ENCODE peak calls at places on chromosomes 7 and 10, in four cellular contexts. R is left colon, Q is neural progenitor cell, K is Ammon's horn. F is an unnamed sample.

GRCh38 chr7:123624527-123625183 is 23.0 kb downstream of the ASB15 start:
- DNase-seq in R (peak; percentile 41), Q (peak; percentile 64), K (peak; percentile 9), F (no peak)

GRCh38 chr10:36048236-36048635 is 406.1 kb upstream of the FZD8 start:
- DNase-seq in R (no peak), Q (no peak), K (no peak), F (no peak)

GRCh38 chr7:158416283-158416933 is 171.2 kb downstream of the PTPRN2 start:
- DNase-seq in R (no peak), Q (no peak), K (no peak), F (peak; percentile 25)

GRCh38 chr7:129363-130221 is 62.8 kb upstream of the FAM20C start:
- DNase-seq in R (no peak), Q (no peak), K (peak; percentile 70), F (peak; percentile 51)

GRCh38 chr7:95327356-95327755 is 3.0 kb upstream of the PON1 start:
- DNase-seq in R (no peak), Q (no peak), K (no peak), F (no peak)

GRCh38 chr10:49327036-49327813 is 28.3 kb downstream of the C10orf71 start:
- DNase-seq in R (no peak), Q (no peak), K (no peak), F (no peak)

GRCh38 chr10:79068562-79069324 is at the start of gene ZMIZ1:
- DNase-seq in R (peak; percentile 88), Q (peak; percentile 95), K (peak; percentile 88), F (peak; percentile 88)

GRCh38 chr7:27102578-27103442 is at the start of gene HOXA2:
- DNase-seq in R (peak; percentile 71), Q (peak; percentile 49), K (no peak), F (no peak)

GRCh38 chr7:99631311-99632109 is 14.8 kb downstream of the ZSCAN25 start:
- DNase-seq in R (peak; percentile 12), Q (peak; percentile 43), K (peak; percentile 34), F (peak; percentile 43)

GRCh38 chr10:110833234-110833940 is 38.3 kb upstream of the PDCD4 start:
- DNase-seq in R (no peak), Q (no peak), K (no peak), F (no peak)

GRCh38 chr10:105292236-105292635 is 651.1 kb downstream of the SORCS3 start:
- DNase-seq in R (no peak), Q (no peak), K (no peak), F (no peak)

GRCh38 chr10:71263376-71263775 is 51.0 kb downstream of the UNC5B start:
- DNase-seq in R (no peak), Q (peak; percentile 46), K (peak; percentile 67), F (peak; percentile 70)

GRCh38 chr7:2374401-2374800 is 19.8 kb downstream of the EIF3B start:
- DNase-seq in R (no peak), Q (no peak), K (no peak), F (no peak)

GRCh38 chr10:58956926-58957325 is 219.5 kb upstream of the PHYHIPL start:
- DNase-seq in R (no peak), Q (no peak), K (no peak), F (no peak)

GRCh38 chr10:127196227-127196954 is at the start of gene INSYN2A:
- DNase-seq in R (peak; percentile 38), Q (peak; percentile 85), K (peak; percentile 53), F (peak; percentile 75)

GRCh38 chr7:104509874-104510273 is 181.5 kb downstream of the LHFPL3 start:
- DNase-seq in R (no peak), Q (no peak), K (no peak), F (no peak)

GRCh38 chr10:15228426-15228825 is 59.9 kb upstream of the NMT2 start:
- DNase-seq in R (no peak), Q (no peak), K (no peak), F (no peak)

GRCh38 chr7:47581821-47582747 is at the start of gene TNS3:
- DNase-seq in R (peak; percentile 75), Q (peak; percentile 81), K (no peak), F (no peak)

GRCh38 chr7:27188666-27189559 is 3.9 kb upstream of the HOXA11 start:
- DNase-seq in R (peak; percentile 76), Q (no peak), K (no peak), F (no peak)

GRCh38 chr10:122326806-122327205 is 47.7 kb upstream of the PLEKHA1 start:
- DNase-seq in R (no peak), Q (no peak), K (no peak), F (no peak)